ENCODE peak calls at places on chromosomes 3 and 15, in nine cellular contexts. One of them, this sample, is unnamed.
A peak's percentile ranks its signal among the peaks of the same experiment; 100 is the strongest.

GRCh38 chr3:138210528-138210927 is 23.4 kb downstream of the ARMC8 start:
- DNase-seq in uterus: no peak
- DNase-seq in kidney epithelial cell: no peak
- DNase-seq in NB4: no peak
- DNase-seq in GM23338: peak; percentile 30
- DNase-seq in fibroblast of the aortic adventitia: no peak
- DNase-seq in AG04450: no peak
- DNase-seq in PC-3: no peak
- DNase-seq in pancreas: no peak
- DNase-seq in this sample: no peak

GRCh38 chr15:97962263-97962662 is 1.8 kb downstream of the ARRDC4 start:
- DNase-seq in uterus: no peak
- DNase-seq in kidney epithelial cell: no peak
- DNase-seq in NB4: no peak
- DNase-seq in GM23338: no peak
- DNase-seq in fibroblast of the aortic adventitia: no peak
- DNase-seq in AG04450: no peak
- DNase-seq in PC-3: no peak
- DNase-seq in pancreas: no peak
- DNase-seq in this sample: no peak

GRCh38 chr3:58355174-58355573 is 22.5 kb downstream of the PXK start:
- DNase-seq in uterus: no peak
- DNase-seq in kidney epithelial cell: no peak
- DNase-seq in NB4: peak; percentile 75
- DNase-seq in GM23338: no peak
- DNase-seq in fibroblast of the aortic adventitia: no peak
- DNase-seq in AG04450: no peak
- DNase-seq in PC-3: no peak
- DNase-seq in pancreas: no peak
- DNase-seq in this sample: no peak

GRCh38 chr3:123559040-123559861 is 25.6 kb downstream of the HACD2 start:
- DNase-seq in uterus: peak; percentile 24
- DNase-seq in kidney epithelial cell: no peak
- DNase-seq in NB4: peak; percentile 58
- DNase-seq in GM23338: peak; percentile 87
- DNase-seq in fibroblast of the aortic adventitia: peak; percentile 76
- DNase-seq in AG04450: no peak
- DNase-seq in PC-3: peak; percentile 74
- DNase-seq in pancreas: no peak
- DNase-seq in this sample: no peak

GRCh38 chr15:92118162-92118935 is 264.8 kb downstream of the SLCO3A1 start:
- DNase-seq in uterus: no peak
- DNase-seq in kidney epithelial cell: no peak
- DNase-seq in NB4: no peak
- DNase-seq in GM23338: peak; percentile 88
- DNase-seq in fibroblast of the aortic adventitia: peak; percentile 76
- DNase-seq in AG04450: no peak
- DNase-seq in PC-3: no peak
- DNase-seq in pancreas: no peak
- DNase-seq in this sample: no peak

GRCh38 chr15:56821721-56822425 is 88.6 kb upstream of the ZNF280D start:
- DNase-seq in uterus: peak; percentile 46
- DNase-seq in kidney epithelial cell: no peak
- DNase-seq in NB4: peak; percentile 61
- DNase-seq in GM23338: peak; percentile 69
- DNase-seq in fibroblast of the aortic adventitia: peak; percentile 79
- DNase-seq in AG04450: peak; percentile 36
- DNase-seq in PC-3: peak; percentile 69
- DNase-seq in pancreas: peak; percentile 46
- DNase-seq in this sample: peak; percentile 26

GRCh38 chr15:57861805-57862586 is 155.5 kb downstream of the POLR2M start:
- DNase-seq in uterus: peak; percentile 49
- DNase-seq in kidney epithelial cell: peak; percentile 31
- DNase-seq in NB4: no peak
- DNase-seq in GM23338: no peak
- DNase-seq in fibroblast of the aortic adventitia: peak; percentile 84
- DNase-seq in AG04450: peak; percentile 10
- DNase-seq in PC-3: peak; percentile 57
- DNase-seq in pancreas: no peak
- DNase-seq in this sample: peak; percentile 14

GRCh38 chr15:65130941-65131340 is 2.7 kb downstream of the PDCD7 start:
- DNase-seq in uterus: no peak
- DNase-seq in kidney epithelial cell: no peak
- DNase-seq in NB4: peak; percentile 12
- DNase-seq in GM23338: peak; percentile 53
- DNase-seq in fibroblast of the aortic adventitia: no peak
- DNase-seq in AG04450: no peak
- DNase-seq in PC-3: no peak
- DNase-seq in pancreas: no peak
- DNase-seq in this sample: no peak

GRCh38 chr3:158742861-158743260 is 10.6 kb upstream of the RARRES1 start:
- DNase-seq in uterus: no peak
- DNase-seq in kidney epithelial cell: no peak
- DNase-seq in NB4: no peak
- DNase-seq in GM23338: no peak
- DNase-seq in fibroblast of the aortic adventitia: peak; percentile 67
- DNase-seq in AG04450: no peak
- DNase-seq in PC-3: peak; percentile 80
- DNase-seq in pancreas: no peak
- DNase-seq in this sample: no peak

GRCh38 chr15:62545392-62546227 is 380.5 kb upstream of the C2CD4B start:
- DNase-seq in uterus: peak; percentile 40
- DNase-seq in kidney epithelial cell: no peak
- DNase-seq in NB4: no peak
- DNase-seq in GM23338: no peak
- DNase-seq in fibroblast of the aortic adventitia: peak; percentile 94
- DNase-seq in AG04450: no peak
- DNase-seq in PC-3: peak; percentile 30
- DNase-seq in pancreas: peak; percentile 21
- DNase-seq in this sample: peak; percentile 12

GRCh38 chr3:28788571-28788970 is 439.9 kb upstream of the AZI2 start:
- DNase-seq in uterus: no peak
- DNase-seq in kidney epithelial cell: no peak
- DNase-seq in NB4: no peak
- DNase-seq in GM23338: no peak
- DNase-seq in fibroblast of the aortic adventitia: no peak
- DNase-seq in AG04450: no peak
- DNase-seq in PC-3: peak; percentile 37
- DNase-seq in pancreas: no peak
- DNase-seq in this sample: no peak

GRCh38 chr3:64541803-64542202 is 146.0 kb downstream of the ADAMTS9 start:
- DNase-seq in uterus: no peak
- DNase-seq in kidney epithelial cell: peak; percentile 50
- DNase-seq in NB4: no peak
- DNase-seq in GM23338: no peak
- DNase-seq in fibroblast of the aortic adventitia: no peak
- DNase-seq in AG04450: no peak
- DNase-seq in PC-3: no peak
- DNase-seq in pancreas: no peak
- DNase-seq in this sample: no peak

GRCh38 chr3:17103579-17103978 is 218.8 kb downstream of the PLCL2 start:
- DNase-seq in uterus: no peak
- DNase-seq in kidney epithelial cell: no peak
- DNase-seq in NB4: no peak
- DNase-seq in GM23338: no peak
- DNase-seq in fibroblast of the aortic adventitia: no peak
- DNase-seq in AG04450: no peak
- DNase-seq in PC-3: no peak
- DNase-seq in pancreas: no peak
- DNase-seq in this sample: no peak

GRCh38 chr3:89527736-89528335 is 420.4 kb downstream of the EPHA3 start:
- DNase-seq in uterus: no peak
- DNase-seq in kidney epithelial cell: no peak
- DNase-seq in NB4: no peak
- DNase-seq in GM23338: peak; percentile 36
- DNase-seq in fibroblast of the aortic adventitia: no peak
- DNase-seq in AG04450: no peak
- DNase-seq in PC-3: no peak
- DNase-seq in pancreas: no peak
- DNase-seq in this sample: no peak

GRCh38 chr3:115804722-115805121 is 181.4 kb downstream of the GAP43 start:
- DNase-seq in uterus: no peak
- DNase-seq in kidney epithelial cell: no peak
- DNase-seq in NB4: no peak
- DNase-seq in GM23338: no peak
- DNase-seq in fibroblast of the aortic adventitia: peak; percentile 91
- DNase-seq in AG04450: no peak
- DNase-seq in PC-3: peak; percentile 96
- DNase-seq in pancreas: no peak
- DNase-seq in this sample: peak; percentile 73

DNA sequence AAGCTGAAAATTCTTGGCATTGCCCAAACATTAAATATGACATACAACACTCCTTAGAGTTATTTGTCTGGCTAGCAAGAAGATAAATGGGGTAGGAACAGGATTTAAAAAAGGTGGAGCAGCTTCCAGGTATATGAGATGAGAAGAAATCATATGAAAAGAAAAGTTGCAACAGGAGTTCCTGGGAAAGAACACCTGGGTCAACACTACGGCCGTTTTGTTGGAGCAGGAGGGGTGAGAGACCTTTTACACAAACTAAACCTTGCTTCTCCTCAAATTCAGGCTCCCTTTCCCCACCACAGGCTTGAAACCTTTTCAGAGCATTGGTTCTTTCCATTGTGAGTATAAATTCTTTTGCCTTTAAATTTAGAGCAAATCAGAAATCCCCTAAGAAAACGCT is 18.8 kb upstream of the GUCA1C start:
- DNase-seq in uterus: no peak
- DNase-seq in kidney epithelial cell: no peak
- DNase-seq in NB4: no peak
- DNase-seq in GM23338: no peak
- DNase-seq in fibroblast of the aortic adventitia: no peak
- DNase-seq in AG04450: no peak
- DNase-seq in PC-3: no peak
- DNase-seq in pancreas: peak; percentile 59
- DNase-seq in this sample: no peak
- H3K4me3 ChIP-seq in uterus: no peak overlapping the region
- H3K4me3 ChIP-seq in kidney epithelial cell: no peak overlapping the region
- H3K4me3 ChIP-seq in NB4: no peak overlapping the region
- H3K4me3 ChIP-seq in GM23338: no peak overlapping the region
- H3K4me3 ChIP-seq in fibroblast of the aortic adventitia: no peak overlapping the region
- H3K4me3 ChIP-seq in AG04450: no peak overlapping the region
- H3K4me3 ChIP-seq in PC-3: no peak overlapping the region
- H3K4me3 ChIP-seq in pancreas: no peak overlapping the region
- H3K4me3 ChIP-seq in this sample: no peak overlapping the region

DNA sequence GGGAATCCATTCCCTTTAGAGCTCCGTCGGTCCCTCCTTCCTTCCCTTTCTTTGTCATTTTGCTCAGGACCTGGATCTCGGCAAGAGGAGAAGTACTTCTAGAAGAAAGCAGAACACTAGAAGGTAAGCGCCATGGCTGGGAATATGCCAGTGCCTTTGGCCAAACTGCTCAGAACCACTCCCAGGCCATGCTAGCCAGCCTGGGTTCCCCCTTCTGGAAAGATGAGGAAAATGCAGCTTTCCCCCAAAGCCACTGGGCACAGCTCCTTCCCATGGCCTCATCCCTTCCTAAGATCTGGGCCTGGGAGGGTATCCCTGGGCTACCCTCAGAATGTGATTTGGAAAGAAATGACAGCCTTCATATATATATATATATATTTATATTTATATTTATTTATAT is 6.3 kb upstream of the ISL2 start:
- DNase-seq in uterus: no peak
- DNase-seq in kidney epithelial cell: no peak
- DNase-seq in NB4: peak; percentile 59
- DNase-seq in GM23338: peak; percentile 82
- DNase-seq in fibroblast of the aortic adventitia: peak; percentile 73
- DNase-seq in AG04450: no peak
- DNase-seq in PC-3: peak; percentile 79
- DNase-seq in pancreas: peak; percentile 58
- DNase-seq in this sample: no peak
- TF ChIP-seq CTCF in uterus: peak; percentile 55
- TF ChIP-seq CTCF in kidney epithelial cell: peak; percentile 49
- TF ChIP-seq CTCF in NB4: peak; percentile 72
- TF ChIP-seq CTCF in GM23338: peak; percentile 56
- TF ChIP-seq CTCF in fibroblast of the aortic adventitia: peak; percentile 83
- TF ChIP-seq CTCF in AG04450: peak; percentile 71
- TF ChIP-seq CTCF in PC-3: peak; percentile 56
- TF ChIP-seq CTCF in pancreas: peak; percentile 11
- TF ChIP-seq CTCF in this sample: peak; percentile 76

DNA sequence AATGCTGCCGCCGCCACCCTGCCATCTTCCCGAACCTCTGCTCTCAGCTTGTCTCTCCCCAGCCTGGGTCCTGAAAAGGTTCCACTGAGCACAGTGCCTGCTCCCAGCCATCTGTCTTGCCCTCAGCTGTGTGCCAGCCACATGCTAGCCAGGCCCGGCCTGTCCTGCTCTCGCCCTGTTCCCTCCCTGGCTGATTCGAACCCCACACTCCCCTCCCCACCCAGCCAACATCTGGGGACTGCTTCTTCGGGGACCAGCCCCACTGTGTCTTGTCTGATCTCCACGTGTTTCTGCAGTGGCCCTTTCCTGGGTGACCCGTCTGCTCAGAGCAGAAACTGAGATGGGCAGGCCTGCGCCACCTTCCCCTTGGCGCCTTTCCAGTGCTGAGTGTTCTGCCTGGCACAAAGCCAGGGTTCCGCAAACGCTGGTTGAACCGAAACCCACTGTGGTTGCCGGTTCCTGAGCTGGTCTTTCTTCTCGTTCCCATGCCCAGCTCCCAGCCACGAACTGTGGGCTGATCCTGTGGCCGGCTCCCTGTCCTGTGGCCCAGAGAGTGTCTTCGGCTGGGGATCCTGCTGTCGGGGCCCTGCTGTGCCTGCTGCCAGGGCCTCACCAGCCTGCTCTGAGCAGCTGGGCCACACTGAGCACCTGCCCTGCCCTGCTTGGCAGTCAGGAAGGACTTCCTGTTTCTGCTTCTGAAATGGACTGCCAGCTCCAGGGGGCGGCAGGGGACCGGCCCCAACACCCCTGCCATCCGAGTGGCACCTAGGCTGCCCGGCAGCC is 62.7 kb upstream of the KLF13 start:
- DNase-seq in uterus: peak; percentile 28
- DNase-seq in kidney epithelial cell: peak; percentile 2
- DNase-seq in NB4: peak; percentile 78
- DNase-seq in GM23338: no peak
- DNase-seq in fibroblast of the aortic adventitia: no peak
- DNase-seq in AG04450: no peak
- DNase-seq in PC-3: no peak
- DNase-seq in pancreas: peak; percentile 44
- DNase-seq in this sample: no peak
- H3K4me3 ChIP-seq in uterus: no peak overlapping the region
- H3K4me3 ChIP-seq in kidney epithelial cell: no peak overlapping the region
- H3K4me3 ChIP-seq in NB4: no peak overlapping the region
- H3K4me3 ChIP-seq in GM23338: no peak overlapping the region
- H3K4me3 ChIP-seq in fibroblast of the aortic adventitia: no peak overlapping the region
- H3K4me3 ChIP-seq in AG04450: no peak overlapping the region
- H3K4me3 ChIP-seq in PC-3: no peak overlapping the region
- H3K4me3 ChIP-seq in pancreas: no peak overlapping the region
- H3K4me3 ChIP-seq in this sample: no peak overlapping the region

DNA sequence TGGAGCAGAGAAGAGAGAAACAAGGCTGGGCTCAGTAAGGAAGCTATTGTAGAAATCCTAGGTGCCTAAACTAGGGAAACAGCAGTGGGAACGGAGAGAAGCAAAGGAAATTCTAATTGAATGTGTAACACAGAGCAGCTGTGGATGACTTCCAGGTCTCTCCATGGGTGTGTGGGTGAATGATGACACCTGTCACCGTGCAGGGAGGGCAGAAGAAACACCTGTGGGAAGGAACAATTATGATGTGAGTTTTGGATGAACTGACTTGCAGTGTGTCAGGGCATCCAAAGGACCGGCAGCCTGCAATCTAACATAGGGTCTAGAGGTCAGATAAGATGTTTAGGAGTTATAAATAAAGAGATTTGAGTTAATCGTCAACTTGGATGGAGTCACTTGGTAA is 144.2 kb downstream of the RYR3 start:
- DNase-seq in uterus: no peak
- DNase-seq in kidney epithelial cell: no peak
- DNase-seq in NB4: no peak
- DNase-seq in GM23338: no peak
- DNase-seq in fibroblast of the aortic adventitia: no peak
- DNase-seq in AG04450: no peak
- DNase-seq in PC-3: no peak
- DNase-seq in pancreas: no peak
- DNase-seq in this sample: no peak
- TF ChIP-seq CTCF in uterus: no peak
- TF ChIP-seq CTCF in kidney epithelial cell: no peak
- TF ChIP-seq CTCF in NB4: no peak
- TF ChIP-seq CTCF in GM23338: no peak
- TF ChIP-seq CTCF in fibroblast of the aortic adventitia: no peak
- TF ChIP-seq CTCF in AG04450: no peak
- TF ChIP-seq CTCF in PC-3: no peak
- TF ChIP-seq CTCF in pancreas: no peak
- TF ChIP-seq CTCF in this sample: no peak